ENCODE peak calls at places on chromosomes 2 and 18, in nine cellular contexts. H is lower leg skin, U is MCF 10A, W is GM20000, E is fibroblast of lung, C is AG10803, T is HepG2, G is tibial nerve, K is nephron progenitor cell. Z is an unnamed sample.

GRCh38 chr2:197427204-197427603 is 7.6 kb downstream of the SF3B1 start:
- DNase-seq in H (no peak), U (no peak), W (no peak), E (no peak), C (peak; percentile 11), T (no peak), G (no peak), K (no peak), Z (no peak)

GRCh38 chr2:37689751-37690150 is 18.3 kb upstream of the CDC42EP3 start:
- DNase-seq in H (no peak), U (peak; percentile 22), W (no peak), E (no peak), C (no peak), T (no peak), G (no peak), K (no peak), Z (no peak)

GRCh38 chr2:56749152-56749752 is 565.5 kb downstream of the CCDC85A start:
- DNase-seq in H (no peak), U (peak; percentile 44), W (peak; percentile 10), E (peak; percentile 40), C (peak; percentile 53), T (peak; percentile 18), G (no peak), K (no peak), Z (no peak)

GRCh38 chr2:240814280-240814679 is 5.7 kb downstream of the KIF1A start:
- DNase-seq in H (no peak), U (no peak), W (no peak), E (no peak), C (no peak), T (no peak), G (no peak), K (no peak), Z (no peak)

GRCh38 chr18:52670903-52671302 is 330.9 kb downstream of the DCC start:
- DNase-seq in H (no peak), U (peak; percentile 7), W (peak; percentile 6), E (peak; percentile 46), C (peak; percentile 15), T (peak; percentile 4), G (no peak), K (no peak), Z (peak; percentile 2)

GRCh38 chr2:25076749-25077148 is 34.9 kb downstream of the EFR3B start:
- DNase-seq in H (no peak), U (no peak), W (no peak), E (no peak), C (peak; percentile 25), T (no peak), G (no peak), K (peak; percentile 34), Z (no peak)

GRCh38 chr2:146576301-146576700 is 1268.5 kb upstream of the ACVR2A start:
- DNase-seq in H (no peak), U (no peak), W (no peak), E (peak; percentile 45), C (no peak), T (no peak), G (no peak), K (no peak), Z (no peak)

GRCh38 chr18:7596133-7596532 is 29.0 kb downstream of the PTPRM start:
- DNase-seq in H (no peak), U (peak; percentile 62), W (no peak), E (no peak), C (peak; percentile 52), T (no peak), G (no peak), K (no peak), Z (no peak)

GRCh38 chr2:202052235-202052634 is 18.6 kb downstream of the FZD7 start:
- DNase-seq in H (no peak), U (no peak), W (no peak), E (no peak), C (no peak), T (no peak), G (no peak), K (no peak), Z (no peak)

GRCh38 chr18:79199691-79200374 is 130.6 kb downstream of the ATP9B start:
- DNase-seq in H (no peak), U (peak; percentile 13), W (no peak), E (no peak), C (peak; percentile 60), T (no peak), G (no peak), K (no peak), Z (peak; percentile 95)

GRCh38 chr2:37414470-37414949 is 70.1 kb downstream of the QPCT start:
- DNase-seq in H (no peak), U (peak; percentile 65), W (peak; percentile 66), E (peak; percentile 86), C (peak; percentile 83), T (peak; percentile 39), G (no peak), K (no peak), Z (peak; percentile 30)

GRCh38 chr2:16774980-16775963 is 109.6 kb upstream of the CYRIA start:
- DNase-seq in H (no peak), U (peak; percentile 98), W (no peak), E (peak; percentile 44), C (no peak), T (peak; percentile 41), G (no peak), K (peak; percentile 20), Z (no peak)

GRCh38 chr2:241179894-241180293 is 8.6 kb upstream of the ANO7 start:
- DNase-seq in H (no peak), U (no peak), W (peak; percentile 62), E (peak; percentile 43), C (peak; percentile 43), T (no peak), G (no peak), K (no peak), Z (no peak)

GRCh38 chr2:67451086-67451832 is 54.1 kb downstream of the ETAA1 start:
- DNase-seq in H (peak; percentile 38), U (peak; percentile 99), W (no peak), E (peak; percentile 82), C (peak; percentile 34), T (peak; percentile 17), G (no peak), K (no peak), Z (no peak)

GRCh38 chr2:102235491-102235890 is 48.7 kb downstream of the IL1RL2 start:
- DNase-seq in H (no peak), U (peak; percentile 44), W (no peak), E (no peak), C (no peak), T (peak; percentile 61), G (no peak), K (no peak), Z (no peak)

GRCh38 chr2:160157861-160158813 is 41.9 kb downstream of the ITGB6 start:
- DNase-seq in H (peak; percentile 53), U (peak; percentile 78), W (no peak), E (no peak), C (peak; percentile 57), T (no peak), G (no peak), K (no peak), Z (no peak)

GRCh38 chr18:31490387-31490786 is 7.6 kb upstream of the DSG2 start:
- DNase-seq in H (no peak), U (peak; percentile 73), W (peak; percentile 51), E (no peak), C (no peak), T (no peak), G (no peak), K (no peak), Z (no peak)

GRCh38 chr2:118769707-118770400 is 77.6 kb downstream of the EN1 start:
- DNase-seq in H (no peak), U (no peak), W (no peak), E (no peak), C (no peak), T (no peak), G (no peak), K (no peak), Z (no peak)

GRCh38 chr2:111647359-111647758 is 236.6 kb downstream of the ANAPC1 start:
- DNase-seq in H (no peak), U (no peak), W (no peak), E (no peak), C (no peak), T (no peak), G (no peak), K (no peak), Z (no peak)
- TF ChIP-seq CTCF in H (no peak), U (no peak), W (no peak), E (no peak), C (no peak), T (no peak), G (no peak), K (no peak), Z (no peak)

GRCh38 chr2:219509780-219510511 is 4.3 kb upstream of the ASIC4 start:
- DNase-seq in H (no peak), U (peak; percentile 60), W (peak; percentile 71), E (peak; percentile 49), C (peak; percentile 33), T (peak; percentile 60), G (peak; percentile 37), K (peak; percentile 78), Z (no peak)
- TF ChIP-seq CTCF in H (no peak), U (peak; percentile 61), W (peak; percentile 47), E (peak; percentile 85), C (peak; percentile 75), T (peak; percentile 92), G (peak; percentile 66), K (peak; percentile 49), Z (peak; percentile 78)

GRCh38 chr18:44579028-44579692 is 101.5 kb upstream of the SETBP1 start:
- DNase-seq in H (no peak), U (peak; percentile 53), W (peak; percentile 59), E (peak; percentile 59), C (no peak), T (peak; percentile 1), G (no peak), K (no peak), Z (no peak)
- TF ChIP-seq CTCF in H (no peak), U (peak; percentile 59), W (peak; percentile 58), E (peak; percentile 69), C (peak; percentile 56), T (peak; percentile 37), G (peak; percentile 37), K (peak; percentile 62), Z (peak; percentile 37)

GRCh38 chr2:190766174-190766572 is 114.4 kb upstream of the GLS start:
- DNase-seq in H (no peak), U (peak; percentile 29), W (no peak), E (no peak), C (no peak), T (no peak), G (no peak), K (no peak), Z (no peak)

GRCh38 chr2:190767821-190768220 is 112.8 kb upstream of the GLS start:
- DNase-seq in H (no peak), U (no peak), W (no peak), E (no peak), C (no peak), T (no peak), G (no peak), K (no peak), Z (no peak)

GRCh38 chr2:190763901-190764514 is 115.1 kb downstream of the NAB1 start:
- DNase-seq in H (no peak), U (peak; percentile 23), W (peak; percentile 51), E (no peak), C (no peak), T (no peak), G (no peak), K (no peak), Z (no peak)

GRCh38 chr2:190766581-190766980 is 114.0 kb upstream of the GLS start:
- DNase-seq in H (no peak), U (no peak), W (no peak), E (no peak), C (no peak), T (no peak), G (no peak), K (no peak), Z (no peak)

GRCh38 chr2:190765386-190766173 is 115.0 kb upstream of the GLS start:
- DNase-seq in H (no peak), U (peak; percentile 39), W (no peak), E (peak; percentile 71), C (peak; percentile 85), T (no peak), G (no peak), K (no peak), Z (no peak)
- TF ChIP-seq CTCF in H (no peak), U (no peak), W (no peak), E (no peak), C (no peak), T (no peak), G (no peak), K (no peak), Z (no peak)

Z was measured in LNCaP clone FGC.